ENCODE peak calls at places on chromosomes 4 and X, in nine cellular contexts. M is Kasumi-1; G is hepatic stellate cell; T is stimulated activated CD8-positive, alpha-beta memory T cell treated with anti-CD3 and anti-CD28 coated beads, Interleukin-4, amount 100 ng/mL, for 48 hours; N is ELF-1; J is ELR; S is stimulated activated CD4-positive, alpha-beta T cell treated with anti-CD3 and anti-CD28 coated beads, Interleukin-2, amount 100 ng/mL, for 48 hours; V is T-cell; W is GM23248. D is an unnamed sample.

GRCh38 chr4:169219440-169219839 is 51.3 kb downstream of the SH3RF1 start:
- DNase-seq in M (no peak), G (no peak), T (no peak), N (no peak), J (no peak), S (no peak), V (no peak), W (no peak), D (no peak)

GRCh38 chrX:107324493-107325310 is 118.3 kb downstream of the DNAAF6 start:
- DNase-seq in M (peak; percentile 10), G (no peak), T (peak; percentile 26), N (peak; percentile 97), J (peak; percentile 25), S (peak; percentile 0), V (no peak), W (peak; percentile 45), D (no peak)

GRCh38 chrX:1657367-1658082 is 42.7 kb downstream of the ASMT start:
- DNase-seq in M (peak; percentile 26), G (no peak), T (peak; percentile 71), N (peak; percentile 72), J (no peak), S (no peak), V (peak; percentile 52), W (peak; percentile 51), D (peak; percentile 14)

GRCh38 chr4:2045518-2045951 is 13.6 kb upstream of the NAT8L start:
- DNase-seq in M (no peak), G (no peak), T (no peak), N (no peak), J (peak; percentile 10), S (no peak), V (no peak), W (peak; percentile 41), D (no peak)

GRCh38 chr4:156101571-156101970 is 147.9 kb upstream of the CTSO start:
- DNase-seq in M (no peak), G (no peak), T (no peak), N (no peak), J (no peak), S (no peak), V (no peak), W (no peak), D (no peak)

GRCh38 chr4:155179216-155179615 is 29.2 kb upstream of the NPY2R start:
- DNase-seq in M (no peak), G (no peak), T (no peak), N (no peak), J (no peak), S (no peak), V (no peak), W (no peak), D (no peak)

GRCh38 chrX:20274121-20274520 is 7.4 kb upstream of the RPS6KA3 start:
- DNase-seq in M (no peak), G (no peak), T (no peak), N (peak; percentile 8), J (no peak), S (no peak), V (no peak), W (peak; percentile 24), D (no peak)

GRCh38 chrX:47229427-47229826 is 3.4 kb upstream of the USP11 start:
- DNase-seq in M (no peak), G (no peak), T (no peak), N (no peak), J (no peak), S (no peak), V (no peak), W (no peak), D (no peak)

GRCh38 chr4:39732728-39733127 is 34.8 kb downstream of the UBE2K start:
- DNase-seq in M (peak; percentile 23), G (peak; percentile 32), T (no peak), N (no peak), J (peak; percentile 87), S (no peak), V (no peak), W (peak; percentile 90), D (no peak)

GRCh38 chr4:74408639-74409038 is 36.3 kb upstream of the AREG start:
- DNase-seq in M (no peak), G (no peak), T (no peak), N (no peak), J (peak; percentile 85), S (no peak), V (no peak), W (peak; percentile 70), D (no peak)

GRCh38 chrX:123860506-123860840 is 620 bp downstream of the XIAP start:
- DNase-seq in M (peak; percentile 56), G (no peak), T (no peak), N (no peak), J (peak; percentile 56), S (no peak), V (no peak), W (no peak), D (peak; percentile 24)

GRCh38 chr4:124833831-124834505 is 121.4 kb upstream of the ANKRD50 start:
- DNase-seq in M (no peak), G (no peak), T (no peak), N (no peak), J (no peak), S (no peak), V (no peak), W (no peak), D (no peak)

GRCh38 chr4:106149911-106150310 is 166.1 kb downstream of the TBCK start:
- DNase-seq in M (no peak), G (no peak), T (no peak), N (no peak), J (no peak), S (no peak), V (no peak), W (no peak), D (no peak)

GRCh38 chr4:52142816-52143215 is 91.7 kb downstream of the SPATA18 start:
- DNase-seq in M (no peak), G (no peak), T (no peak), N (no peak), J (no peak), S (no peak), V (no peak), W (peak; percentile 61), D (no peak)

GRCh38 chr4:36716874-36717273 is 435.5 kb downstream of the DTHD1 start:
- DNase-seq in M (no peak), G (no peak), T (no peak), N (no peak), J (no peak), S (no peak), V (no peak), W (no peak), D (no peak)

GRCh38 chrX:30513284-30513683 is 64.3 kb downstream of the TASL start:
- DNase-seq in M (peak; percentile 15), G (no peak), T (no peak), N (no peak), J (peak; percentile 7), S (no peak), V (no peak), W (peak; percentile 12), D (no peak)

GRCh38 chr4:154354883-154355282 is 136.7 kb downstream of the DCHS2 start:
- DNase-seq in M (no peak), G (no peak), T (no peak), N (no peak), J (no peak), S (no peak), V (no peak), W (no peak), D (no peak)

GRCh38 chr4:115219315-115219840 is 106.0 kb upstream of the NDST4 start:
- DNase-seq in M (peak; percentile 26), G (no peak), T (no peak), N (no peak), J (no peak), S (no peak), V (no peak), W (no peak), D (no peak)

GRCh38 chr4:172996571-172997216 is 171.9 kb upstream of the GALNT7 start:
- DNase-seq in M (no peak), G (peak; percentile 29), T (no peak), N (no peak), J (peak; percentile 74), S (no peak), V (no peak), W (peak; percentile 74), D (no peak)

GRCh38 chr4:10584042-10584441 is 100.5 kb downstream of the CLNK start:
- DNase-seq in M (peak; percentile 65), G (peak; percentile 89), T (no peak), N (peak; percentile 19), J (peak; percentile 66), S (no peak), V (no peak), W (peak; percentile 72), D (no peak)

GRCh38 chr4:74733760-74734159 is 60.6 kb downstream of the BTC start:
- DNase-seq in M (no peak), G (no peak), T (no peak), N (no peak), J (no peak), S (no peak), V (no peak), W (no peak), D (no peak)

GRCh38 chr4:87567191-87567590 is 38.0 kb upstream of the SPARCL1 start:
- DNase-seq in M (no peak), G (no peak), T (no peak), N (no peak), J (no peak), S (no peak), V (no peak), W (peak; percentile 17), D (no peak)